ENCODE peak calls at places on chromosome 9, in seven cellular contexts. Q, N, W, J, S, E and V are unnamed samples.

GRCh38 chr9:111601237-111602018 is 2.0 kb upstream of the PTGR1 start:
- DNase-seq in Q (peak; percentile 97), N (no peak), W (no peak), J (peak; percentile 45), S (peak; percentile 70), E (no peak), V (no peak)

GRCh38 chr9:96140401-96141180 is 161.4 kb downstream of the HSD17B3 start:
- DNase-seq in Q (no peak), N (no peak), W (no peak), J (no peak), S (no peak), E (no peak), V (no peak)

GRCh38 chr9:30796806-30797205 is 1587.6 kb upstream of the ACO1 start:
- DNase-seq in Q (no peak), N (no peak), W (no peak), J (no peak), S (no peak), E (no peak), V (no peak)

GRCh38 chr9:98538626-98539031 is 170.1 kb downstream of the GABBR2 start:
- DNase-seq in Q (no peak), N (no peak), W (no peak), J (no peak), S (no peak), E (no peak), V (no peak)

GRCh38 chr9:89395931-89396710 is 77.8 kb downstream of the SECISBP2 start:
- DNase-seq in Q (no peak), N (no peak), W (no peak), J (no peak), S (no peak), E (no peak), V (no peak)

GRCh38 chr9:121294866-121295661 is 27.1 kb downstream of the GSN start:
- DNase-seq in Q (no peak), N (no peak), W (no peak), J (no peak), S (peak; percentile 82), E (peak; percentile 68), V (no peak)

GRCh38 chr9:111036068-111036789 is 2.0 kb downstream of the LPAR1 start:
- DNase-seq in Q (no peak), N (no peak), W (no peak), J (peak; percentile 21), S (no peak), E (peak; percentile 66), V (no peak)

GRCh38 chr9:82334286-82334685 is 345.7 kb downstream of the SPATA31D1 start:
- DNase-seq in Q (no peak), N (no peak), W (no peak), J (no peak), S (no peak), E (no peak), V (no peak)

GRCh38 chr9:93697352-93698139 is 121.2 kb downstream of the PHF2 start:
- DNase-seq in Q (no peak), N (no peak), W (no peak), J (no peak), S (no peak), E (no peak), V (no peak)

GRCh38 chr9:126146254-126147145 is 180.1 kb upstream of the MVB12B start:
- DNase-seq in Q (peak; percentile 48), N (peak; percentile 17), W (no peak), J (no peak), S (peak; percentile 91), E (no peak), V (peak; percentile 40)

GRCh38 chr9:10238087-10238486 is 374.7 kb downstream of the PTPRD start:
- DNase-seq in Q (no peak), N (no peak), W (no peak), J (no peak), S (no peak), E (no peak), V (no peak)

GRCh38 chr9:95283678-95284077 is 33.8 kb downstream of the FANCC start:
- DNase-seq in Q (no peak), N (no peak), W (no peak), J (no peak), S (no peak), E (no peak), V (no peak)

GRCh38 chr9:115289757-115290208 is 171.8 kb upstream of the TNC start:
- DNase-seq in Q (no peak), N (no peak), W (no peak), J (peak; percentile 85), S (no peak), E (no peak), V (no peak)

GRCh38 chr9:103734471-103734870 is 359.6 kb upstream of the SMC2 start:
- DNase-seq in Q (no peak), N (no peak), W (no peak), J (peak; percentile 56), S (no peak), E (no peak), V (no peak)

GRCh38 chr9:129023036-129023907 is 4.9 kb downstream of the SH3GLB2 start:
- DNase-seq in Q (no peak), N (no peak), W (no peak), J (peak; percentile 43), S (no peak), E (peak; percentile 38), V (no peak)

GRCh38 chr9:96868709-96869108 is 14.4 kb upstream of the ZNF782 start:
- DNase-seq in Q (no peak), N (no peak), W (no peak), J (no peak), S (no peak), E (no peak), V (no peak)

GRCh38 chr9:90801507-90802289 is at the start of gene SYK:
- DNase-seq in Q (no peak), N (no peak), W (no peak), J (no peak), S (no peak), E (peak; percentile 60), V (peak; percentile 72)

GRCh38 chr9:134242706-134243105 is 78.3 kb upstream of the RNU6ATAC start:
- DNase-seq in Q (no peak), N (no peak), W (no peak), J (no peak), S (no peak), E (no peak), V (no peak)

GRCh38 chr9:462611-463010 is 247.9 kb downstream of the DOCK8 start:
- DNase-seq in Q (no peak), N (no peak), W (no peak), J (no peak), S (no peak), E (no peak), V (no peak)

GRCh38 chr9:715310-715709 is 126.2 kb upstream of the DMRT1 start:
- DNase-seq in Q (no peak), N (no peak), W (no peak), J (no peak), S (no peak), E (no peak), V (no peak)

GRCh38 chr9:3732077-3733038 is 206.6 kb upstream of the RFX3 start:
- DNase-seq in Q (peak; percentile 88), N (peak; percentile 20), W (no peak), J (peak; percentile 95), S (peak; percentile 70), E (no peak), V (no peak)

GRCh38 chr9:86600291-86600690 is 246.1 kb upstream of the TUT7 start:
- DNase-seq in Q (no peak), N (no peak), W (no peak), J (no peak), S (no peak), E (no peak), V (no peak)

GRCh38 chr9:120978987-120979386 is 52.4 kb upstream of the TRAF1 start:
- DNase-seq in Q (no peak), N (no peak), W (no peak), J (no peak), S (no peak), E (no peak), V (no peak)

GRCh38 chr9:95506438-95506691 is 10.4 kb downstream of the PTCH1 start:
- DNase-seq in Q (no peak), N (no peak), W (no peak), J (no peak), S (peak; percentile 25), E (peak; percentile 49), V (no peak)

GRCh38 chr9:21336467-21336866 is 1.3 kb upstream of the KLHL9 start:
- DNase-seq in Q (no peak), N (no peak), W (no peak), J (no peak), S (peak; percentile 33), E (no peak), V (no peak)

DNA sequence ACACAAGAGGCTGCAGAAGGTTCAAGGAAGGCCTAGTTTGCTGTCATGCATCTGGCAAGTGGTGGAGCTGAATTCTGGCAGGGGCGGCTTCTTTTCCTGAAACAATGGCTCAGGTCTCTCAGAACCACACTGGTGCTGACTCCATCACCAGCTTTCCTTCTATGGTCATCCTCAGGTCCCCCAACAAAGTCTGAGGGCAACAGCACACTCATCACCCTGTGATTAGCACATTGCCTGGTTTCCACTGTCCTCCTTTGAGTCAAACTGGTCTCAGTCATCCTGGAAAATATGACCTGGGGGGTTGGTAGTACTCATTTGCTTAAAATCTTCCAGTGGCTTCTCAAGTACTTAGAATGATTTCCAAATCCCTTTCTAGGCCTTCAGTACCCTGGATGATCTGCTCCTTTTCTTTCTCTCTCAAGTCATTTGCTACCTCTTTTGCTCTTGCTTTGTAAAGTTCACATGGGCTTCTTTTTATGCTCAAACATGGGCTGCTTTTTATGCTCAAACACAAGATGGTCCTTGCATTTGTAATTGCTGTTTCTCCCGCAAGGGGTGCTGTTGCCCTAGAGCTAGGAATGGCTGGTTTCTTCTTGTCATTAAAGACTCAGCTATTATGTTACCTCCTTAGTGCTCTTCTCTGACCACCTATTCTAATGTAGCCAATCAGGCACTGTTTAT is 144.9 kb downstream of the ALDH1A1 start:
- DNase-seq in Q (peak; percentile 13), N (no peak), W (no peak), J (no peak), S (peak; percentile 22), E (no peak), V (no peak)
- TF ChIP-seq CTCF in Q (peak; percentile 17), N (no peak), W (no peak), J (peak; percentile 49), S (peak; percentile 63), E (no peak), V (no peak)

GRCh38 chr9:107472581-107473335 is 16.8 kb downstream of the KLF4 start:
- DNase-seq in Q (no peak), N (no peak), W (no peak), J (no peak), S (no peak), E (no peak), V (no peak)
- TF ChIP-seq CTCF in Q (no peak), N (no peak), W (no peak), J (no peak), S (no peak), E (no peak), V (no peak)

GRCh38 chr9:76999261-76999660 is 20.2 kb upstream of the FOXB2 start:
- DNase-seq in Q (no peak), N (no peak), W (no peak), J (no peak), S (no peak), E (no peak), V (no peak)

GRCh38 chr9:77000330-77000729 is 19.1 kb upstream of the FOXB2 start:
- DNase-seq in Q (no peak), N (no peak), W (no peak), J (no peak), S (no peak), E (no peak), V (no peak)

GRCh38 chr9:76996700-76997099 is 22.8 kb upstream of the FOXB2 start:
- DNase-seq in Q (no peak), N (no peak), W (no peak), J (peak; percentile 28), S (peak; percentile 12), E (peak; percentile 54), V (no peak)
- TF ChIP-seq CTCF in Q (peak; percentile 23), N (peak; percentile 30), W (no peak), J (peak; percentile 86), S (peak; percentile 77), E (peak; percentile 66), V (no peak)

GRCh38 chr9:130039504-130040147 is 3.4 kb downstream of the FNBP1 start:
- DNase-seq in Q (no peak), N (no peak), W (no peak), J (no peak), S (no peak), E (no peak), V (no peak)
- TF ChIP-seq CTCF in Q (no peak), N (peak; percentile 28), W (no peak), J (peak; percentile 28), S (peak; percentile 19), E (no peak), V (no peak)